ENCODE peak calls at places on chromosomes 2 and 18, in four cellular contexts. D, P, Y and Q are unnamed samples.

GRCh38 chr2:71798266-71799012 is 345.1 kb downstream of the DYSF start:
- DNase-seq in D (no peak), P (peak), Y (peak), Q (peak)

GRCh38 chr2:235191933-235192332 is 240.1 kb downstream of the SH3BP4 start:
- DNase-seq in D (no peak), P (peak), Y (no peak), Q (no peak)

GRCh38 chr2:217978536-217979150 is 24.2 kb downstream of the TNS1 start:
- DNase-seq in D (no peak), P (no peak), Y (peak), Q (peak)

GRCh38 chr18:44835555-44836156 is 155.0 kb downstream of the SETBP1 start:
- DNase-seq in D (no peak), P (no peak), Y (no peak), Q (no peak)

GRCh38 chr2:223262946-223263345 is 211.0 kb downstream of the KCNE4 start:
- DNase-seq in D (no peak), P (no peak), Y (no peak), Q (peak)

GRCh38 chr2:201403904-201404303 is 46.8 kb upstream of the FLACC1 start:
- DNase-seq in D (no peak), P (peak), Y (no peak), Q (no peak)

GRCh38 chr18:57727952-57728807 is 74.9 kb downstream of the ATP8B1 start:
- DNase-seq in D (no peak), P (peak), Y (no peak), Q (no peak)

GRCh38 chr2:202039278-202040100 is 5.8 kb downstream of the FZD7 start:
- DNase-seq in D (no peak), P (no peak), Y (no peak), Q (no peak)